ENCODE peak calls at places on chromosomes 6 and 20, in seven cellular contexts. J, E, M, I, T, G and D are unnamed samples. For H3K4me1, the result is how much of the 10 kb centered on the place peaks cover.

GRCh38 chr6:4856779-4857178 is 80.6 kb downstream of the CDYL start:
- DNase-seq in J (no peak), E (no peak), M (no peak), I (no peak), T (peak), G (no peak), D (no peak)

GRCh38 chr6:599946-600448 is 56.9 kb downstream of the HUS1B start:
- DNase-seq in J (no peak), E (no peak), M (no peak), I (no peak), T (no peak), G (no peak), D (no peak)

GRCh38 chr6:217048-217659 is 75.1 kb upstream of the DUSP22 start:
- DNase-seq in J (no peak), E (peak), M (peak), I (no peak), T (peak), G (no peak), D (peak)

GRCh38 chr6:85669735-85670194 is 27.1 kb upstream of the SYNCRIP start:
- DNase-seq in J (no peak), E (peak), M (no peak), I (no peak), T (peak), G (peak), D (peak)

GRCh38 chr20:760751-761417 is 7.4 kb downstream of the SLC52A3 start:
- DNase-seq in J (no peak), E (no peak), M (peak), I (peak), T (peak), G (no peak), D (peak)

GRCh38 chr6:422423-423061 is 31.0 kb downstream of the IRF4 start:
- DNase-seq in J (no peak), E (no peak), M (no peak), I (no peak), T (peak), G (no peak), D (no peak)

GRCh38 chr6:29071831-29072723 is 15.0 kb downstream of the OR2B3 start:
- DNase-seq in J (no peak), E (no peak), M (peak), I (no peak), T (peak), G (no peak), D (peak)

GRCh38 chr6:52362443-52363221 is 681 bp downstream of the PAQR8 start:
- DNase-seq in J (peak), E (peak), M (peak), I (peak), T (peak), G (peak), D (peak)

GRCh38 chr20:33450867-33451266 is 7.3 kb upstream of the SNTA1 start:
- DNase-seq in J (no peak), E (no peak), M (no peak), I (peak), T (peak), G (no peak), D (no peak)

GRCh38 chr20:384723-385122 is 4.2 kb downstream of the TRIB3 start:
- DNase-seq in J (no peak), E (no peak), M (no peak), I (no peak), T (no peak), G (no peak), D (no peak)

GRCh38 chr6:109702797-109703196 is 11.7 kb downstream of the FIG4 start:
- DNase-seq in J (no peak), E (no peak), M (no peak), I (no peak), T (no peak), G (no peak), D (no peak)

GRCh38 chr6:63509652-63510352 is 62.5 kb upstream of the LOC128125822 start:
- DNase-seq in J (peak), E (no peak), M (no peak), I (peak), T (peak), G (no peak), D (no peak)

GRCh38 chr20:32348207-32348606 is 9.9 kb upstream of the ASXL1 start:
- DNase-seq in J (no peak), E (no peak), M (no peak), I (no peak), T (no peak), G (no peak), D (no peak)

GRCh38 chr20:32350421-32350820 is 7.7 kb upstream of the ASXL1 start:
- DNase-seq in J (no peak), E (no peak), M (no peak), I (no peak), T (no peak), G (no peak), D (peak)

GRCh38 chr20:32343438-32343837 is 14.7 kb upstream of the ASXL1 start:
- DNase-seq in J (no peak), E (no peak), M (no peak), I (no peak), T (peak), G (no peak), D (no peak)

GRCh38 chr20:32339116-32339515 is 19.0 kb upstream of the ASXL1 start:
- DNase-seq in J (no peak), E (no peak), M (no peak), I (no peak), T (no peak), G (no peak), D (no peak)

DNA sequence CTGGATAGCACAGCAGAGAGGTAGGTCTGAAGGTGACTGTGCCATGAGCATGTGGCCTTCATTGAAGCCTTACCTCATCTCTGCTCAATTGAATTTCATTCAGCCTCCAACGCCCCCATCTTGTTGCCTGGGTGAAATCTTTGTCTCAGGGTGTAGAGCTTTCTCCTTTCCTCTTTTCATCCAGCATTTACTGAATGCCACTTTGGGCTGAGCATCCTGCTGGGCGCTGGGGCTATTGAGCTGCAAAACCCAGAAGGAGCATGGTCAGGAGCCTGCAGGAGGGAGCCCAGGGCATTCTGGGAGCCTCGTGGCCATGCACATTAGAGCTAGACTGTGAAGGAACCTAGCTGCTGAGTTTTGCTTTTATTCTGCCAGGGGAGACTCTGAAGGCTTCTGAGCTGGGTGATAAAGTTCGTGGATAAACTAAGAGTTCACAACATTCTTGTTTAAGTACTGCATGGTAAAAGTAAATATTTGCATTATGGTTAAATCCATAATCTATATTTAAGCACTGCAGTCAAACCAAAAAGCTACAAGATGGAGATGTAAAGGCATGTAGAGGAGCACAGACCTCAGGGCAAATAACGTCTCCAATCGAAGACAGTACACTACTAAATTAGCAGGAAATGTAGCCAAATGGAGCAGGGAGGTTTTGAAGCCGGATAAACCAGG is 13.2 kb upstream of the ASXL1 start:
- DNase-seq in J (no peak), E (no peak), M (no peak), I (no peak), T (no peak), G (no peak), D (no peak)
- H3K4me1 ChIP-seq in J (under half), E (under half), M (under half), I (under half), T (under half), G (under half), D (under half)

GRCh38 chr20:22532598-22532997 is 51.8 kb downstream of the FOXA2 start:
- DNase-seq in J (no peak), E (no peak), M (no peak), I (no peak), T (no peak), G (no peak), D (no peak)

GRCh38 chr20:22531056-22531615 is 53.2 kb downstream of the FOXA2 start:
- DNase-seq in J (no peak), E (no peak), M (no peak), I (no peak), T (no peak), G (no peak), D (no peak)

GRCh38 chr20:22526512-22527012 is 57.8 kb downstream of the FOXA2 start:
- DNase-seq in J (no peak), E (no peak), M (no peak), I (no peak), T (no peak), G (no peak), D (no peak)

GRCh38 chr20:22531756-22532155 is 52.6 kb downstream of the FOXA2 start:
- DNase-seq in J (no peak), E (no peak), M (no peak), I (no peak), T (no peak), G (no peak), D (no peak)

DNA sequence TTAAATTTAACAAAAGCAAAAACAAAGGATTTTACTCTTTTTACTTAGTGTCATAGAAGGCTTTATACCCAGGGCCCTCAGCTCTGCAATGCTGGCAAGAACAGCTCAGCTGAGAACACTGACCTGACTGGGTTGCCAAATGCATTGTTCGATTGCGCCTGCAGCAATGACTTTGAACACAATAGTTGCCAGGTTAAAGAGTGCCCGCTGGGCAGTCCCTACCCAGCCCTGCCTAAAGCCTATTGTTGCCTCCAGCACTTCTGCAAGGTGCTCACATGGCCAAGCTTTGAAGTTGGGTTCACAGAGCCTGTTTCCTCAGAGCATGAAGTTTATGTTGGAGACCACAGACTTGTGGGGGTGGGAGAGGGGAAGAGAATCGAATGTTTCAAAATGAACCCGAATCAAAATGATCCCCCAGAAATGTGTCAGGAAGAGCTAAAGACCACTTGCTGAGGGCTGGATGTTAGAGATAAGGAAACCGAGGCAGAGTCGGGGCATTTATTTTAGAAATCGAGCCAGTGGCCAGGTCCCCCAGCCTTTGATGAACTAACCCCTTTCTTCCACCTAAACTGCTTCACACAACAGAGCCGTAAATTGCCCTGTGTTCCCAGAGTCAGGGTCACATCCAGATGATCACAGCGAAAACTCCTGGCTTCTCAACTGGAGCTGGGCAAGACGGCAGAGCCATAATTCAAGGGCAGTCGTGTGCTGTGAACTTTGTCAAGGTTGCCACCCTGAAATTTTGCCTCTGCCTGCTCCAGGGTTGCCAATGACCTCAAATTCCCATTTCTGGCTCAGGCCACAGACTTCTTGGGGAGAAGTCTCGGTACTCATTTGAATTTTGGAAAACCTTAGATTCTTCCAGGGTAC is 55.0 kb downstream of the FOXA2 start:
- DNase-seq in J (no peak), E (no peak), M (no peak), I (no peak), T (no peak), G (no peak), D (no peak)
- H3K27ac ChIP-seq in J (no peak), E (no peak), M (no peak), I (no peak), T (no peak), G (no peak), D (no peak)

GRCh38 chr20:50308166-50308512 is 117.5 kb downstream of the CEBPB start:
- DNase-seq in J (no peak), E (no peak), M (no peak), I (peak), T (peak), G (no peak), D (peak)

GRCh38 chr20:50309764-50310672 is 119.4 kb downstream of the CEBPB start:
- DNase-seq in J (no peak), E (no peak), M (no peak), I (no peak), T (no peak), G (no peak), D (no peak)

GRCh38 chr20:50308513-50309279 is 118.1 kb downstream of the CEBPB start:
- DNase-seq in J (peak), E (no peak), M (peak), I (peak), T (peak), G (no peak), D (peak)

GRCh38 chr20:50310673-50311051 is 120.0 kb downstream of the CEBPB start:
- DNase-seq in J (no peak), E (no peak), M (no peak), I (no peak), T (no peak), G (no peak), D (no peak)

GRCh38 chr20:50309280-50309763 is 118.7 kb downstream of the CEBPB start:
- DNase-seq in J (no peak), E (no peak), M (no peak), I (no peak), T (peak), G (no peak), D (no peak)
- H3K4me1 ChIP-seq in J (half or more), E (under half), M (under half), I (under half), T (half or more), G (under half), D (under half)

GRCh38 chr6:11810039-11810541 is 31.5 kb upstream of the ADTRP start:
- DNase-seq in J (peak), E (no peak), M (peak), I (peak), T (peak), G (no peak), D (no peak)
- H3K27ac ChIP-seq in J (peak), E (no peak), M (no peak), I (no peak), T (peak), G (no peak), D (no peak)

DNA sequence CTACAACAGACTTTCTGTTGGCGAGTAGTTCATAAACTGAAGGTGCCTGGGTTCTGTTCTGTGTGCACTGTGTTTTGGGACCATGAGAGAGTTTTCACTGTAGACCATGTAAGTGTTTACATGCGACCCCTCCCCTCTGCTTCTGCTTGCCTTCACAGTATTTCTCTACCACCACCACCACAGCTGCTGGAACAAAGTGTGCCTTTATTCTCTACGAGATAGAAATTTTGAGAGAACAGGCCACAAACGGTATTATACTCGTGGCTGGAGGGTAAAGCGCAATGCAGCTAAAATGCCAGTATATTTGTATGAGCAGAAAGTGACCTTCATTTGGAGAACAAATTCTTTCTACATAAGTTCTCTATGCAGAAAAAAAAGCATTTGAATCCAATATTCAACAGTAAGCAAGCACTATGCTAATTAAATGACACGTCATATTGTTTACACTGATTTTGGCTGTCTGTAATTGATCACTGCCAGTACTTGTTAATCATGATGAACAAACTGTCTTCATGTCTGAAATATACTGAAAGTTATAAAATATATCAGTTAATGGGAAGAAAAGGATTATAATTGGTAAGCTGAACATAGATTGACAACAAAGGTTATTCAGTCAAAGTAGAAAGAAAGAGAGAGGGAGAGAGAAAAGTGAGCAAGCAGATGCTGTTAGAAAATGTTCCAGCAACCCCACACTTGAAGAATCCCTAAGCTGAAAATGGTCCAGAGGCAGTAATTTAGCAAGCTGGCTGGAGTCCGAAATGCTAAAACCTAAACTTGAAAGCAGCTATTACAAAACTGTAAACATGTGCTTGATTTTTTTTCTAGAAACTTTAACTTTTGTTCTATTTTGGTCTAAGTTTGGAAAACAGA is 8.8 kb downstream of the CLDN20 start:
- DNase-seq in J (no peak), E (no peak), M (no peak), I (no peak), T (peak), G (no peak), D (no peak)
- H3K4me1 ChIP-seq in J (half or more), E (under half), M (under half), I (under half), T (under half), G (under half), D (under half)

GRCh38 chr6:22471369-22471690 is 98.0 kb upstream of the HDGFL1 start:
- DNase-seq in J (no peak), E (no peak), M (no peak), I (no peak), T (no peak), G (no peak), D (no peak)
- H3K27ac ChIP-seq in J (peak), E (no peak), M (no peak), I (no peak), T (no peak), G (no peak), D (no peak)